ENCODE peak calls at places on chromosomes 6 and 20, in eight cellular contexts. H is heart right ventricle, I is pancreas, X is psoas muscle, Y is Peyer's patch, W is colonic mucosa, N is body of pancreas, E is uterus. K is an unnamed sample. For H3K4me1 and H3K36me3, the result is how much of the 10 kb centered on the place peaks cover.

GRCh38 chr6:53361549-53362031 is 12.8 kb upstream of the ELOVL5 start:
- DNase-seq in X (no peak), Y (peak), W (no peak), E (no peak), N (peak), H (peak), I (no peak), K (peak)

GRCh38 chr6:1596088-1596852 is 13.4 kb upstream of the FOXC1 start:
- DNase-seq in Y (peak), I (peak), N (peak), H (peak), X (peak), E (no peak), W (peak), K (peak)

GRCh38 chr6:148769304-148769968 is 22.6 kb downstream of the UST start:
- DNase-seq in X (no peak), W (no peak), Y (no peak), I (no peak), N (no peak), E (no peak), H (no peak), K (no peak)

GRCh38 chr6:40710626-40711354 is 123.6 kb upstream of the LRFN2 start:
- DNase-seq in W (peak), Y (no peak), N (no peak), I (no peak), H (peak), X (no peak), E (no peak), K (no peak)

GRCh38 chr6:131646249-131646670 is 9.2 kb downstream of the ENPP3 start:
- DNase-seq in N (no peak), W (no peak), I (no peak), H (no peak), X (no peak), Y (no peak), E (no peak), K (no peak)

GRCh38 chr20:57066126-57066900 is 200.1 kb downstream of the BMP7 start:
- DNase-seq in W (no peak), X (no peak), H (no peak), N (no peak), Y (no peak), I (no peak), E (no peak), K (peak)

GRCh38 chr20:38926934-38927616 is 858 bp downstream of the FAM83D start:
- DNase-seq in H (no peak), N (no peak), E (no peak), W (peak), I (no peak), Y (no peak), X (no peak), K (no peak)

GRCh38 chr6:142746524-142746923 is 198.5 kb downstream of the HIVEP2 start:
- DNase-seq in N (no peak), X (no peak), Y (peak), W (no peak), H (peak), E (no peak), I (no peak), K (no peak)

GRCh38 chr6:130958468-130958867 is 104.6 kb downstream of the EPB41L2 start:
- DNase-seq in H (no peak), W (no peak), Y (no peak), X (no peak), E (no peak), I (no peak), N (no peak), K (no peak)

GRCh38 chr6:99270030-99270429 is 79.4 kb downstream of the FAXC start:
- DNase-seq in I (no peak), Y (no peak), N (no peak), H (no peak), X (no peak), W (no peak), E (no peak), K (no peak)

GRCh38 chr6:53770690-53771320 is 24.0 kb upstream of the LRRC1 start:
- DNase-seq in N (no peak), E (no peak), Y (no peak), H (no peak), I (no peak), W (no peak), X (no peak), K (no peak)

GRCh38 chr6:79657238-79657637 is 26.1 kb downstream of the SH3BGRL2 start:
- DNase-seq in X (no peak), H (no peak), I (no peak), W (no peak), E (no peak), Y (no peak), N (no peak), K (no peak)

GRCh38 chr6:140475086-140475485 is 1100.6 kb upstream of the CITED2 start:
- DNase-seq in X (no peak), I (no peak), E (no peak), H (no peak), W (no peak), Y (no peak), N (no peak), K (no peak)

GRCh38 chr20:58231678-58232077 is 3.2 kb upstream of the ANKRD60 start:
- DNase-seq in N (no peak), X (no peak), I (no peak), W (no peak), E (no peak), Y (no peak), H (no peak), K (no peak)

GRCh38 chr6:35024601-35025054 is 116.5 kb downstream of the TCP11 start:
- DNase-seq in X (peak), Y (peak), W (peak), H (peak), E (no peak), N (peak), I (no peak), K (peak)

GRCh38 chr6:121806116-121806515 is 370.7 kb downstream of the GJA1 start:
- DNase-seq in I (no peak), Y (no peak), N (no peak), H (no peak), X (no peak), W (no peak), E (no peak), K (no peak)

GRCh38 chr6:143110996-143111395 is 50.3 kb downstream of the AIG1 start:
- DNase-seq in I (no peak), W (no peak), X (no peak), Y (no peak), E (no peak), N (no peak), H (no peak), K (no peak)

GRCh38 chr20:35444226-35444625 is 6.2 kb upstream of the GDF5 start:
- DNase-seq in I (no peak), W (no peak), H (no peak), X (no peak), Y (no peak), N (no peak), E (no peak), K (no peak)

GRCh38 chr20:19710336-19710721 is 47.7 kb upstream of the RIN2 start:
- DNase-seq in N (no peak), X (no peak), W (peak), I (no peak), E (peak), Y (peak), H (no peak), K (no peak)
- H3K4me1 ChIP-seq in N (under half), X (under half), W (under half), I (under half), E (under half), Y (under half), H (under half), K (under half)

DNA sequence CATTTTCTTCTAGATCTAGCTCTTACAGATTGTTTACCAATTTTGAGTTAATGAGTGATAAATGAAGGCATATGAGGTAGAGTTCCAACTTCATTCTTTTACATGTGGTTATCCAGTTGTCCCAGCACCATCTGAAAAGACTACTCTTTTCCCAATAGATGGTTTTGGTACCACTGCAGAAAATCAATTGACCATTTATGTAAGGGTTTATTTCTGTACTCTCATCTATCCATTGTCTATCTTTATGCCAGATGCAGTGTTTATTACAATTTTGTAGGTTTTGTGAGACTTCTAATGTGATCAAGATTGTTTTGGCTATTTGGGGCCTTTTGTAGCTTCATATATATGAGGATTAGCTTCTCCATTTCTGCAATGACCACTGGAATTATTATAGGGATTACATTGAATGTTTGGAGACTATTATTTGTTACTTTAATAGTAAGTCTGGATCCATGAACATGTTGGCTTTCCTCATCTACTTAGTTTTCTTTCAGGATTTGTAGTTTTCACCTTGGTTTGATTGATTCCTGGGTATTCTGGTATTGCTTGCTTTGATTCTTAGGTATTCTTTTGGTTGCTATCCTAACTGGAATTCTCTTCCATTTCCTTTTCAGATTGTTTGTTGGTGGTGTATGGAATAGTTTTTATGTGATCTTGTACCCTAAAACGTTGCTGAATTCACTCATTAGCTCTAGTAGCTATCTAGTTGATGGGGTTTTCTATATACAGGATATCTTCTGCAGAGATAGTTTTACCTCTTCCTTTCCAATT is 10.4 kb downstream of the SNRPB start:
- DNase-seq in Y (no peak), W (no peak), X (no peak), E (no peak), N (no peak), I (no peak), H (no peak), K (no peak)
- H3K36me3 ChIP-seq in Y (under half), W (under half), X (half or more), E (under half), N (under half), I (under half), H (half or more), K (half or more)

GRCh38 chr6:52174118-52174517 is 12.1 kb upstream of the IL17A start:
- DNase-seq in I (no peak), X (no peak), N (no peak), Y (no peak), E (no peak), W (no peak), H (no peak), K (no peak)

GRCh38 chr6:52177961-52178360 is 8.2 kb upstream of the IL17A start:
- DNase-seq in W (no peak), N (no peak), Y (no peak), H (no peak), X (no peak), E (no peak), I (no peak), K (no peak)

GRCh38 chr6:52180787-52181558 is 5.2 kb upstream of the IL17A start:
- DNase-seq in N (no peak), E (no peak), X (no peak), H (no peak), Y (no peak), W (no peak), I (no peak), K (no peak)

DNA sequence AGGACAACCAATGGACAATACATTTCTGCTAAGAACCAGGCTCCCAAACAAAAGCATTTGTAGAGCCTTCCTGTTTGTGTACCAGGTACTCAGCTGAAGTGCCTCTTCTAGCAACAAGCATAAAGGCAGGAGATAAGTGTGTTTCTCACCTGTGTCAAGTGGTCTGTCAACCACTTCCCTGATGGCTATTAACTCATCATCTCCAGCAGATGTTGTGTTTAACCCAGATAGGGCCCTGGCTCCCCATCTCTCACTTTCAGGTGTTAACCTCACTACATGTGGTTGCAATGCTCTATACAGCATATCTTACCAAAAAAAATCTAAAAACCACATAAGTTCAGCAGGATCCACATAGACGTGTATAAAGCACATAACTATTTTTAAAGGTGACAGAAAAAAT is 9.6 kb upstream of the IL17A start:
- DNase-seq in E (no peak), N (no peak), X (no peak), W (no peak), I (no peak), Y (no peak), H (no peak), K (no peak)
- H3K4me3 ChIP-seq in E (no peak), N (no peak), X (no peak), W (no peak), I (no peak), Y (no peak), H (no peak), K (no peak)

DNA sequence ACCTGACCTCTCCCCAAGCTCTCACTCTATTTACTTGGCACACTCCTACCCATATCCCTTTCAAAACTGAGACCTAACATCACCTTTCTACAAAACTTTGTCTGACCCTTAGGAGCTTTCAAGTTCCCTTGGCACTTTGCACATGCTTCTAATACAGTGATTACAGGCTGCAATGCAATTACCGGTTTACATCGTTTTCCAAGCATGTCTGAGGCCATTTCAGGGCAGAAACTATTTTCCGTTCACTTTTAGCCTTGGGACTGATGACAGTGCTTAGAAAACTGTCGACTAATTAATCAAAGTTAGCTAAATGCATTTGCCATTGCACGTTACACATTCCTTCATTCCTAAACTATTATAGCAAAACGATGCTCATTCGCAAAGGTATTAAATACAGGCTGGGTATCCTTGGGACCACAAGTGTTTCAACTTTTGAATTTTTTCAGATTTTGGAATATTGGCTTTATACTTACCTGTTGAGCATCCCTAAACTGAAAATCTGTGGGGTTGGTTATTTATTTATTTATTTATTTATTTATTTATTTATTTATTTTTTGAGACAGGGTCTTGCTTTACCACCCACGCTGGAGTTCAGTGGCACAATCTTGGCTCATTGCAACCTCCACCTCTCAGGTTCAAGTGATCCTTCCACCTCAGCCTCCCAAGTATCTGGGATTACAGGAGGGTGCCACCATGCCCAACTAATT is 3.3 kb downstream of the RARS2 start:
- DNase-seq in Y (no peak), H (no peak), N (no peak), X (no peak), W (no peak), E (no peak), I (no peak), K (no peak)
- H3K4me1 ChIP-seq in Y (under half), H (under half), N (under half), X (under half), W (under half), E (under half), I (under half), K (under half)

GRCh38 chr20:44943828-44944227 is 16.4 kb downstream of the TOMM34 start:
- DNase-seq in X (no peak), W (no peak), N (no peak), H (no peak), E (no peak), I (no peak), Y (no peak), K (no peak)
- H3K36me3 ChIP-seq in X (half or more), W (under half), N (under half), H (under half), E (under half), I (under half), Y (under half), K (half or more)

GRCh38 chr6:71471718-71472117 is 183.1 kb downstream of the OGFRL1 start:
- DNase-seq in Y (no peak), I (no peak), H (no peak), W (no peak), E (no peak), X (no peak), N (no peak), K (no peak)

GRCh38 chr6:71466362-71466761 is 177.8 kb downstream of the OGFRL1 start:
- DNase-seq in E (no peak), H (no peak), N (no peak), I (no peak), Y (no peak), X (no peak), W (no peak), K (no peak)

GRCh38 chr6:71465096-71465495 is 176.5 kb downstream of the OGFRL1 start:
- DNase-seq in N (no peak), Y (no peak), E (no peak), X (no peak), W (no peak), H (no peak), I (no peak), K (no peak)

GRCh38 chr6:71468038-71468437 is 179.4 kb downstream of the OGFRL1 start:
- DNase-seq in Y (no peak), N (no peak), I (no peak), X (no peak), H (no peak), W (no peak), E (no peak), K (no peak)

GRCh38 chr6:71468841-71469750 is 180.5 kb downstream of the OGFRL1 start:
- DNase-seq in H (peak), N (no peak), E (peak), Y (no peak), I (no peak), W (no peak), X (no peak), K (no peak)
- H3K4me3 ChIP-seq in H (no peak), N (no peak), E (no peak), Y (no peak), I (no peak), W (no peak), X (no peak), K (no peak)

DNA sequence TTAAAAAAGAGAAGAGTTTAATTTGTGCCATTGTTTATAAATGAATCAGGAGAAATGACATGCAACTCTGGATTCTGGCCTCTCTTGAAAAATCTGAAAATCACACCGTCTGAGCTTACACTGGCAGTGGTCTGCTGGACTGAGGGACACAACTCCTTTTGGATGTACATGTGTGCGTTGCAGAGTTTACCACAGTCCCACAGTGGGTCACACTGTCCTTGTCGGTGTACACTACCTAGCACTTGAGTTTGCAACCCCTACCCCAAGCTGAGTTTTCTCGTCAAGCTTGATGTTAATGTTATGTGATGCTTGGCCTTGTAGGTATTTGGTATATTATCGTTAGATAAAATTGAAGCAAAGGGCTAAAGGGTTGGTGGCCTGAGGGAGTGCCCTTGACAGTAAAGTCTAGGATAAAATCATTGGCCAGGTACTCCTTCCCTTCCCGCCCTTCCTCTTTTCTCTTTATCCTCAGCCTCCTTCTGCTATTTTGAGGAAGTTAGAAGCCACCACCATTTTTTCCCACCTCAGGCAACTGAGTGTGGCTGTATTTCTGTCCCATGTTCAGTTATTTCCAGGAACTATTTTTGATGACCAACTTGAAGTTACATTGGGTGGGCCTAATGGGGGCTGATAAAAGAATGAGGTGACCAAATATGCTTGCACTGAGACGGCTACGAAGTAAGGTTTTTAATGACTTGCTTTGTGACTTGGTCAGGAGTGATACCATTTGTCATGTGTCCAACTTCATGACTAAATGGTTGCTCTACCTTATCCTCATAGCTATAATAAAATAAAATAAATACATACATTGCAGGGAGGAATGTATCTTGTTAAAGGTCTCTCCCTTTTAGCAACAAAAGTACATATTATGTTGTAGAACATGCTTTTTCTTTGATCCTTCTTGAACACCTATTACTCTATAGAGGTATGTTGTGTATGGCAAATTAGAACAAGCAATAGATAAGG is 11.8 kb downstream of the PTPN1 start:
- DNase-seq in N (no peak), I (no peak), E (no peak), X (no peak), W (no peak), H (no peak), Y (no peak), K (no peak)
- H3K4me1 ChIP-seq in N (under half), I (under half), E (under half), X (half or more), W (under half), H (half or more), Y (under half), K (half or more)

GRCh38 chr20:62566771-62567170 is 75.5 kb upstream of the SLCO4A1 start:
- DNase-seq in Y (no peak), I (no peak), H (no peak), E (no peak), X (no peak), W (no peak), N (no peak), K (no peak)
- H3K36me3 ChIP-seq in Y (under half), I (under half), H (under half), E (under half), X (under half), W (under half), N (under half), K (under half)

K was measured in upper lobe of right lung.